ENCODE peak calls at places on chromosome 9, in six cellular contexts. J, K, Q, R, U and Y are unnamed samples.

GRCh38 chr9:114312513-114312875 is 10.4 kb upstream of the ORM1 start:
- DNase-seq in J (no peak), K (no peak), Q (no peak), R (no peak), U (no peak), Y (no peak)

GRCh38 chr9:91644433-91644832 is 220.8 kb upstream of the NFIL3 start:
- DNase-seq in J (no peak), K (no peak), Q (no peak), R (no peak), U (no peak), Y (no peak)

GRCh38 chr9:121285835-121286687 is 18.1 kb downstream of the GSN start:
- DNase-seq in J (no peak), K (no peak), Q (no peak), R (no peak), U (no peak), Y (peak)

GRCh38 chr9:86315088-86315487 is 32.8 kb upstream of the ISCA1 start:
- DNase-seq in J (no peak), K (no peak), Q (no peak), R (no peak), U (no peak), Y (no peak)

GRCh38 chr9:86714976-86715375 is 232.3 kb downstream of the GAS1 start:
- DNase-seq in J (no peak), K (no peak), Q (no peak), R (no peak), U (no peak), Y (no peak)

GRCh38 chr9:93588641-93589609 is 12.5 kb downstream of the PHF2 start:
- DNase-seq in J (no peak), K (no peak), Q (no peak), R (no peak), U (no peak), Y (no peak)

GRCh38 chr9:110954822-110955291 is 83.4 kb downstream of the LPAR1 start:
- DNase-seq in J (no peak), K (no peak), Q (no peak), R (no peak), U (no peak), Y (no peak)

GRCh38 chr9:89668216-89668867 is 63.5 kb downstream of the GADD45G start:
- DNase-seq in J (peak), K (peak), Q (no peak), R (peak), U (no peak), Y (no peak)

GRCh38 chr9:96163141-96163540 is 138.8 kb downstream of the HSD17B3 start:
- DNase-seq in J (no peak), K (no peak), Q (no peak), R (no peak), U (no peak), Y (no peak)

GRCh38 chr9:127313042-127313560 is 48.5 kb downstream of the GARNL3 start:
- DNase-seq in J (no peak), K (no peak), Q (no peak), R (no peak), U (no peak), Y (no peak)

GRCh38 chr9:134382733-134383132 is 56.5 kb downstream of the RXRA start:
- DNase-seq in J (no peak), K (no peak), Q (no peak), R (no peak), U (no peak), Y (no peak)

GRCh38 chr9:137055385-137056364 is 1.8 kb upstream of the ENTPD2 start:
- DNase-seq in J (no peak), K (no peak), Q (peak), R (no peak), U (no peak), Y (peak)

GRCh38 chr9:136867480-136867879 is 1.4 kb upstream of the EDF1 start:
- DNase-seq in J (no peak), K (no peak), Q (no peak), R (no peak), U (no peak), Y (no peak)

GRCh38 chr9:111952559-111952958 is 55.9 kb downstream of the UGCG start:
- DNase-seq in J (no peak), K (no peak), Q (no peak), R (no peak), U (no peak), Y (no peak)

GRCh38 chr9:22622823-22623222 is 176.2 kb downstream of the DMRTA1 start:
- DNase-seq in J (no peak), K (no peak), Q (no peak), R (no peak), U (no peak), Y (no peak)

GRCh38 chr9:112569186-112569585 is 82.6 kb downstream of the KIAA1958 start:
- DNase-seq in J (no peak), K (no peak), Q (no peak), R (no peak), U (no peak), Y (no peak)

GRCh38 chr9:75932026-75932425 is 41.6 kb downstream of the PCSK5 start:
- DNase-seq in J (no peak), K (no peak), Q (no peak), R (no peak), U (no peak), Y (no peak)